ENCODE peak calls at places on chromosomes 12 and 14, in seven cellular contexts. O is A549; F is cardiac fibroblast; A is Daoy; K is cardiac muscle cell; I is iPS-NIHi11; U is CD4-positive, alpha-beta T cell. Q is an unnamed sample.

GRCh38 chr14:47276931-47277330 is 398.5 kb downstream of the MDGA2 start:
- DNase-seq in O (no peak), F (no peak), A (no peak), K (no peak), I (no peak), U (no peak), Q (no peak)

GRCh38 chr14:62064741-62065323 is 302.6 kb downstream of the SNAPC1 start:
- DNase-seq in O (no peak), F (no peak), A (no peak), K (no peak), I (no peak), U (no peak), Q (no peak)

GRCh38 chr14:87131879-87132278 is 861.1 kb downstream of the GALC start:
- DNase-seq in O (no peak), F (peak; percentile 1), A (peak; percentile 42), K (no peak), I (no peak), U (no peak), Q (no peak)

GRCh38 chr12:88153959-88154358 is 11.9 kb downstream of the TMTC3 start:
- DNase-seq in O (no peak), F (peak; percentile 84), A (peak; percentile 15), K (peak; percentile 23), I (no peak), U (no peak), Q (no peak)

GRCh38 chr14:34359423-34360120 is 102.5 kb downstream of the SPTSSA start:
- DNase-seq in O (no peak), F (no peak), A (peak; percentile 17), K (peak; percentile 21), I (no peak), U (no peak), Q (no peak)

GRCh38 chr12:108857158-108857407 is 300 bp downstream of the SSH1 start:
- DNase-seq in O (no peak), F (no peak), A (no peak), K (no peak), I (no peak), U (no peak), Q (no peak)

GRCh38 chr12:96383991-96384390 is 16.2 kb downstream of the CDK17 start:
- DNase-seq in O (no peak), F (peak; percentile 73), A (no peak), K (no peak), I (no peak), U (no peak), Q (no peak)

GRCh38 chr12:77578471-77579262 is 252.0 kb upstream of the NAV3 start:
- DNase-seq in O (no peak), F (no peak), A (no peak), K (no peak), I (no peak), U (no peak), Q (no peak)

GRCh38 chr14:100673807-100674154 is 52.9 kb upstream of the DLK1 start:
- DNase-seq in O (no peak), F (no peak), A (no peak), K (no peak), I (no peak), U (no peak), Q (no peak)

GRCh38 chr12:91777268-91777997 is 368.2 kb downstream of the BTG1 start:
- DNase-seq in O (peak; percentile 22), F (peak; percentile 14), A (peak; percentile 45), K (no peak), I (no peak), U (no peak), Q (no peak)

GRCh38 chr14:95516554-95517209 is at the start of gene SYNE3:
- DNase-seq in O (peak; percentile 46), F (no peak), A (no peak), K (peak; percentile 55), I (peak; percentile 84), U (peak; percentile 39), Q (peak; percentile 51)

GRCh38 chr14:75204106-75204505 is 27.7 kb upstream of the TMED10 start:
- DNase-seq in O (no peak), F (no peak), A (no peak), K (no peak), I (no peak), U (no peak), Q (no peak)

GRCh38 chr14:67941456-67942018 is 122.0 kb downstream of the RAD51B start:
- DNase-seq in O (no peak), F (no peak), A (peak; percentile 52), K (peak; percentile 9), I (no peak), U (no peak), Q (no peak)

GRCh38 chr14:74501135-74501614 is 7.6 kb downstream of the ISCA2 start:
- DNase-seq in O (peak; percentile 49), F (peak; percentile 72), A (peak; percentile 80), K (peak; percentile 82), I (peak; percentile 66), U (no peak), Q (no peak)

GRCh38 chr12:99746538-99746937 is 99.0 kb downstream of the GARIN6 start:
- DNase-seq in O (no peak), F (no peak), A (no peak), K (peak; percentile 2), I (peak; percentile 15), U (no peak), Q (no peak)